ENCODE peak calls at places on chromosomes 16 and 17, in ten cellular contexts. A, X, W, S, O, F, J, C, I and Q are unnamed samples.

GRCh38 chr16:68155425-68155824 is 70.3 kb downstream of the NFATC3 start:
- DNase-seq in I (no peak), A (no peak), C (peak), O (no peak), X (no peak), W (no peak), F (no peak), S (no peak), J (no peak), Q (peak)

GRCh38 chr16:86120201-86120981 is 221.4 kb downstream of the IRF8 start:
- DNase-seq in F (no peak), X (no peak), A (no peak), I (no peak), J (no peak), C (no peak), S (no peak), O (no peak), W (no peak), Q (no peak)

GRCh38 chr16:55701442-55702319 is 45.9 kb downstream of the SLC6A2 start:
- DNase-seq in A (no peak), W (no peak), C (peak), S (peak), O (peak), X (peak), J (peak), F (peak), I (peak), Q (peak)

GRCh38 chr17:17669081-17669850 is 12.0 kb upstream of the RAI1 start:
- DNase-seq in F (no peak), C (no peak), W (no peak), J (no peak), O (no peak), X (peak), I (no peak), S (no peak), A (no peak), Q (no peak)

GRCh38 chr17:77253611-77254051 is 112.9 kb downstream of the SEC14L1 start:
- DNase-seq in W (no peak), F (no peak), O (no peak), X (no peak), A (no peak), C (peak), I (no peak), J (no peak), S (no peak), Q (no peak)

GRCh38 chr17:57784226-57784895 is 39.3 kb upstream of the CCDC182 start:
- DNase-seq in S (no peak), O (no peak), W (no peak), J (no peak), A (no peak), C (no peak), F (no peak), I (no peak), X (no peak), Q (no peak)

GRCh38 chr17:77327181-77327565 is 186.4 kb downstream of the SEC14L1 start:
- DNase-seq in F (no peak), J (peak), A (no peak), W (no peak), C (no peak), I (no peak), X (no peak), S (no peak), O (no peak), Q (no peak)

GRCh38 chr16:3358884-3359283 is 3.2 kb downstream of the OR2C1 start:
- DNase-seq in X (no peak), O (no peak), S (no peak), C (no peak), J (no peak), I (no peak), F (no peak), W (no peak), A (no peak), Q (no peak)

GRCh38 chr17:11899494-11899893 is 97.8 kb downstream of the ZNF18 start:
- DNase-seq in O (no peak), X (no peak), S (no peak), I (no peak), F (no peak), W (no peak), J (no peak), C (no peak), A (no peak), Q (no peak)